ENCODE peak calls at places on chromosomes 11 and 22, in six cellular contexts. R is K562, H is A549, C is endothelial cell of umbilical vein, F is GM12878, Q is HepG2. N is an unnamed sample.

GRCh38 chr22:46561435-46561905 is 24.1 kb upstream of the CELSR1 start:
- DNase-seq in C (no peak), R (peak; percentile 55), F (peak; percentile 42), Q (peak; percentile 76), H (peak; percentile 50), N (peak; percentile 87)

GRCh38 chr22:45997775-45998637 is 21.0 kb upstream of the WNT7B start:
- DNase-seq in H (no peak), Q (no peak), C (no peak), R (no peak), F (no peak), N (no peak)

GRCh38 chr11:31940396-31941037 is 129.4 kb upstream of the PAX6 start:
- DNase-seq in R (no peak), Q (no peak), C (peak; percentile 75), F (no peak), H (no peak), N (no peak)

GRCh38 chr11:82631722-82632630 is 101.7 kb downstream of the FAM181B start:
- DNase-seq in C (no peak), R (no peak), Q (no peak), F (peak; percentile 27), H (no peak), N (no peak)

GRCh38 chr11:1109918-1110705 is 35.4 kb downstream of the MUC2 start:
- DNase-seq in F (no peak), Q (no peak), C (no peak), H (no peak), R (no peak), N (no peak)

GRCh38 chr11:1755344-1756023 is 5.1 kb upstream of the IFITM10 start:
- DNase-seq in F (no peak), Q (no peak), R (no peak), H (no peak), C (no peak), N (no peak)

GRCh38 chr11:80371931-80372330 is 931.1 kb upstream of the TENM4 start:
- DNase-seq in Q (no peak), R (no peak), C (no peak), H (no peak), F (no peak), N (no peak)

GRCh38 chr11:94934362-94934761 is 39.0 kb downstream of the CWC15 start:
- DNase-seq in C (peak; percentile 55), F (no peak), H (no peak), Q (no peak), R (no peak), N (no peak)

GRCh38 chr11:64152841-64153691 is 12.8 kb downstream of the MACROD1 start:
- DNase-seq in F (no peak), Q (peak; percentile 15), R (peak; percentile 94), H (peak; percentile 94), C (peak; percentile 42), N (peak; percentile 69)

GRCh38 chr11:107916671-107917241 is 11.5 kb upstream of the RAB39A start:
- DNase-seq in C (no peak), R (peak; percentile 15), F (no peak), Q (peak; percentile 19), H (no peak), N (peak; percentile 65)

GRCh38 chr22:45485271-45485670 is 17.4 kb upstream of the FBLN1 start:
- DNase-seq in H (no peak), C (no peak), F (no peak), R (no peak), Q (peak; percentile 50), N (no peak)

GRCh38 chr11:69335461-69336386 is 41.8 kb downstream of the MYEOV start:
- DNase-seq in R (peak; percentile 27), H (no peak), Q (no peak), F (no peak), C (no peak), N (no peak)

GRCh38 chr11:77779935-77780334 is 40.6 kb downstream of the RSF1 start:
- DNase-seq in R (no peak), H (no peak), Q (peak; percentile 29), F (no peak), C (peak; percentile 30), N (peak; percentile 47)

GRCh38 chr11:33618363-33618735 is 82.3 kb downstream of the C11orf91 start:
- DNase-seq in H (no peak), Q (no peak), C (no peak), F (no peak), R (no peak), N (no peak)

GRCh38 chr22:36201630-36202312 is at the start of gene APOL4:
- DNase-seq in R (peak; percentile 58), H (no peak), C (no peak), Q (no peak), F (no peak), N (no peak)

GRCh38 chr22:36279219-36279666 is 26.3 kb downstream of the APOL1 start:
- DNase-seq in F (no peak), R (no peak), H (no peak), Q (peak; percentile 88), C (no peak), N (peak; percentile 66)

DNA sequence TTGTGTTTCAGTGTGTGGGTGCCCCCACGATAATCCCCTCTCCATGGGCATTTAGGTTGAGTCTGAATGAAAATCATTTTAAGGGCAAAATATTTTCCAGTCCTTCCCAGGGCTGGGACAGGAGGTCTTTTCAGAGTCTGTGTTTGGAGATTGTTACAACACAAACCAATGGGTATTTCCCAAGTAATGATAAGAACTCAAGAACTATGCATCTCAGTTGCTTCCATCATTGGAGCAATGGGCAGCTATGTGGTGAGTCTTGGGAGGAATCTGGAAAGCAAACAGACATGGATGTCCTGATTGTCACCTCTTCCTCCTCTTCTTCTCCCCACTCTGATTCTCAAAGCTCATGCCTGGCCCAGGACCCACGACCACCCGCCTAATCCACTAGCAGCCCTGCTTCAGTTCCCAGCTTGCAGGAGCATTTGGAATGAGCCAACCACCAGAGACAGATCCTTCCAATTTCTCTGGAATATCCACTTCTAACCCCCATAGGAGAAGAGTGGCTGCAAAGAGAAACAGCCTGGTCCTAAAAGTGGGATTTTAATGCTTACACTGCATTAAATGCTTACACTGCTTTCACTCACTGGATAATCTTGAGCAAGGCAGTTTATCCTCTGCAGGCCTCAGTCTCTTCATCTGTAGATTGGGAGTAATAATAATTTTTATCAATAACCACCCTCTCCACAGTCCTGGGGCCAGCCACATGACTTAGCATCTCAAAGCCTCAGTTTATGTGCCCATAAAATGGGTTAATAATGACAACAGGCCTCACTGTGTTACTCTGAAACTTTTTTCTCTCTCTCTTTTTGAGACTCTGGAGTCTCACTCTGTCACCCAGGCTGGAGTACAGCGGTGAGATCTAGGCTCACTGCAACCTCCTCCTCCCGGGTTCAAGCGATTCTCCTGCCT is 404.3 kb downstream of the MN1 start:
- DNase-seq in H (no peak), Q (no peak), F (no peak), C (no peak), R (no peak), N (no peak)
- TF ChIP-seq CTCF in H (no peak), Q (no peak), F (no peak), C (no peak), R (no peak), N (no peak)

DNA sequence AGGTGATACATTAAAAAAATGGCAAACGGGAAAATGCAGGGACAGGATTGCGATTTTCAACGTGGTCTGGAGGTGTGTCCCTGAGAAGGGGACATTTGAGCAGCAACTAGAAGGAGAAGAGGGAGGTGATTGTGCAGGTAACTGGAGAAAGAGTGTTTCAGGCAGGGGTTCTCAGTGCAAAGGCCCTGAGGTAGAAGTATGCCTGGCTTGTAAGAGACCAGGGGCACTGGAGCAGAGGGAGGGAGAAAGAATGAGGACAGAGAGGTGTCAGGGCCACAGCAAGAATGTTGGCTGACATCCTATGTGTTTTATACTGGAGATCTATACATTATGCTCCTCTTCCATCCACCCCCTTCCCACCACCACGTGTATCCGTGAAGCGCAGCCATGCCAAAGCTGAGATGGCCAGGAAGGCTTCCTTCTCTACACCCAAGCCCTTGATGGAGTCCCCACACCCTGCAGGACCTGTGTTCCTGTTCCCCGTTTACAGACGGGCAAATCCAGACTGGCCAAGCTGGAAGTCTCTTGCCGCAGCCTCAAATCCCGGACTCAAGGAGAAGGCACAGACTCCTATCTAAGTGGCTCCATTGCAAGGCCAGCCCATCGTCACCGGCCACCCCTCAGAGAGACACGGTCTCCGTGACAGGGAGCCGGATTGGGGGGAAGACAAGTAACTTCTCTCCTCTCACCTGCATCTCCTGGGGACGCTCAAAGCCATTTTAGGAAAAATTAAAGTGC is 416.1 kb downstream of the MN1 start:
- DNase-seq in Q (no peak), C (no peak), R (no peak), F (no peak), H (no peak), N (no peak)
- TF ChIP-seq MYC in Q (no peak), C (no peak), R (no peak), F (no peak), H (no peak), N (no peak)

DNA sequence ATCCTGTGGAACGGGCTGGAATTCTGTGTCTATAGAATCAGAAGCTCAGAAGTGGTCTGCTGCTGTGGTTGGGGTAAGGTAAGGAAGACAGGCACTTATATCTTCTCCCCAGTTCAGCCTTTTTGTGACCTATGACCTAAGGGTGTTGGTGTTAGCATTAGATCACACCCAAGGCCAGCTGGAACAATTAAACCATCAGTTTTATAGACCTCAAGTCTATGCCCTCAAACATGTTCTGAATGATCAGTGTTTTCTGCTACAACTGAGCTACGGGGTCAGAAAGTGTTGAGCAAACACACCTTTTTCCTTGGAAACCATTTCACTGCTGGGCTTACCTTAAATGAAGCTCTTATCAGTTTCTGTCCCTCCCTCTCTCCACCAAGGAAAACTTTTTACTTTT is 15.7 kb upstream of the POU2AF3 start:
- DNase-seq in Q (no peak), H (no peak), R (no peak), F (no peak), C (no peak), N (no peak)
- TF ChIP-seq CTCF in Q (no peak), H (no peak), R (no peak), F (no peak), C (no peak), N (no peak)

GRCh38 chr11:65334696-65335295 is 1.1 kb downstream of the DPF2 start:
- DNase-seq in F (no peak), Q (no peak), C (peak; percentile 33), R (no peak), H (no peak), N (no peak)

GRCh38 chr11:65325435-65325834 is 8.2 kb upstream of the DPF2 start:
- DNase-seq in H (no peak), Q (no peak), C (no peak), F (no peak), R (no peak), N (no peak)

GRCh38 chr11:65330544-65330943 is 3.1 kb upstream of the DPF2 start:
- DNase-seq in H (no peak), F (no peak), Q (no peak), R (no peak), C (no peak), N (no peak)

GRCh38 chr11:65329503-65329902 is 4.1 kb upstream of the DPF2 start:
- DNase-seq in R (no peak), C (no peak), F (no peak), Q (no peak), H (no peak), N (peak; percentile 46)

DNA sequence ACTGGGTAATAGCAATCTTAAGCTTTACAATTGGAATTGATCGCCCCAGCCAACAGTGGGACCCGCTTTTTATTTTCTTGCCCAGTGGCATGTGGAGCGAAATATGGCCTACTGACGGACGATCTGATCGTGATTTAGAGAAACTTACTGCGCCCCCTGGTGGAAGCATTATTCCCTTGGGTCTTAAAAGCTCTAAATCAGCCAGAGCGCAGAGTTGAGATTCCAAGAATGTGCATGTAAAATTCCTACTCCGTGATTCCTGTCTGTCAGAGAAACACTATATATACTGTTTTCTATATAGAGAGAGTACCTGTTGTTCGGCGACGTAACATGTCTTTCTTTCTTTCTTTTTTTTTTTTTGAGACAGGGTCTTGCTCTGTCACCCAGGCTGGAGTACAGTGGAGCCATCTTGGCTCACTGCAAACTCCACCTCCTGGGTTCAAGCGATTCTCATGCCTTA is 3.7 kb upstream of the DPF2 start:
- DNase-seq in Q (peak; percentile 86), R (peak; percentile 55), H (peak; percentile 76), F (peak; percentile 43), C (peak; percentile 88), N (peak; percentile 93)
- TF ChIP-seq MYC in Q (no peak), R (no peak), H (no peak), F (no peak), C (no peak), N (peak; percentile 91)

GRCh38 chr11:89508544-89508943 is 17.4 kb upstream of the NOX4 start:
- DNase-seq in H (no peak), F (no peak), Q (no peak), R (no peak), C (no peak), N (no peak)
- TF ChIP-seq CTCF in H (no peak), F (no peak), Q (no peak), R (no peak), C (no peak), N (no peak)

N was measured in NB4.